ENCODE peak calls at places on chromosomes 11 and 22, in five cellular contexts. K is heart right ventricle, Z is SK-N-SH, F is WERI-Rb-1, O is astrocyte of the cerebellum. H is an unnamed sample.

GRCh38 chr11:36156486-36157150 is 132.6 kb downstream of the COMMD9 start:
- DNase-seq in K (no peak), Z (no peak), F (no peak), O (no peak), H (no peak)

GRCh38 chr11:69499216-69499945 is 17.9 kb downstream of the LINC01488 start:
- DNase-seq in K (no peak), Z (peak), F (no peak), O (no peak), H (no peak)

GRCh38 chr11:77497368-77497767 is 23.5 kb upstream of the PAK1 start:
- DNase-seq in K (no peak), Z (no peak), F (no peak), O (no peak), H (no peak)

GRCh38 chr11:66115638-66116410 is 45.8 kb downstream of the PACS1 start:
- DNase-seq in K (no peak), Z (no peak), F (no peak), O (no peak), H (no peak)

GRCh38 chr11:113994077-113994954 is 19.4 kb downstream of the HTR3A start:
- DNase-seq in K (peak), Z (peak), F (peak), O (no peak), H (no peak)

GRCh38 chr11:118921121-118921928 is 4.4 kb downstream of the BCL9L start:
- DNase-seq in K (peak), Z (peak), F (no peak), O (no peak), H (no peak)

GRCh38 chr11:9574556-9574805 is 1.0 kb downstream of the WEE1 start:
- DNase-seq in K (no peak), Z (no peak), F (no peak), O (no peak), H (no peak)

GRCh38 chr11:2525166-2525861 is 80.5 kb downstream of the KCNQ1 start:
- DNase-seq in K (no peak), Z (no peak), F (peak), O (no peak), H (peak)

GRCh38 chr11:47014097-47014496 is 77.5 kb downstream of the CSTPP1 start:
- DNase-seq in K (no peak), Z (no peak), F (no peak), O (no peak), H (no peak)

GRCh38 chr22:31291403-31291715 is 929 bp downstream of the PIK3IP1 start:
- DNase-seq in K (no peak), Z (no peak), F (no peak), O (no peak), H (no peak)

GRCh38 chr11:117488996-117489952 is 161.6 kb downstream of the CEP164 start:
- DNase-seq in K (no peak), Z (peak), F (no peak), O (no peak), H (no peak)

GRCh38 chr11:47714554-47715081 is 551 bp downstream of the AGBL2 start:
- DNase-seq in K (no peak), Z (no peak), F (no peak), O (no peak), H (peak)

GRCh38 chr11:25943777-25944661 is 387.9 kb upstream of the ANO3 start:
- DNase-seq in K (no peak), Z (peak), F (no peak), O (no peak), H (no peak)

GRCh38 chr11:69796063-69796462 is 20.9 kb upstream of the FGF4 start:
- DNase-seq in K (no peak), Z (no peak), F (no peak), O (no peak), H (no peak)

GRCh38 chr11:46673713-46674462 is 26.5 kb downstream of the ARHGAP1 start:
- DNase-seq in K (no peak), Z (no peak), F (no peak), O (no peak), H (no peak)

GRCh38 chr11:125333354-125334077 is 162.5 kb downstream of the FEZ1 start:
- DNase-seq in K (no peak), Z (no peak), F (no peak), O (no peak), H (no peak)

GRCh38 chr11:64037027-64037633 is 1.4 kb downstream of the FLRT1 start:
- DNase-seq in K (no peak), Z (no peak), F (no peak), O (no peak), H (no peak)

GRCh38 chr11:118221419-118221818 is 3.4 kb downstream of the JAML start:
- DNase-seq in K (no peak), Z (no peak), F (no peak), O (no peak), H (no peak)

GRCh38 chr11:36713715-36714114 is 115.7 kb upstream of the RAG2 start:
- DNase-seq in K (peak), Z (no peak), F (no peak), O (no peak), H (no peak)

GRCh38 chr11:126363706-126364245 is 8.3 kb downstream of the ST3GAL4 start:
- DNase-seq in K (no peak), Z (no peak), F (no peak), O (no peak), H (no peak)

GRCh38 chr11:68035266-68035876 is 3.5 kb upstream of the TCIRG1 start:
- DNase-seq in K (no peak), Z (no peak), F (no peak), O (no peak), H (no peak)

GRCh38 chr22:23895599-23896144 is 1.5 kb downstream of the MIF start:
- DNase-seq in K (no peak), Z (no peak), F (no peak), O (no peak), H (no peak)

GRCh38 chr11:80899381-80899780 is 1458.6 kb upstream of the TENM4 start:
- DNase-seq in K (no peak), Z (no peak), F (no peak), O (peak), H (no peak)

GRCh38 chr22:38954414-38955043 is 2.9 kb upstream of the APOBEC3A start:
- DNase-seq in K (no peak), Z (no peak), F (no peak), O (no peak), H (no peak)

GRCh38 chr11:65896009-65896999 is 3.9 kb downstream of the FOSL1 start:
- DNase-seq in K (no peak), Z (no peak), F (no peak), O (no peak), H (no peak)

GRCh38 chr22:19874307-19875060 is 19.8 kb upstream of the GNB1L start:
- DNase-seq in K (no peak), Z (peak), F (peak), O (no peak), H (peak)

GRCh38 chr11:75589933-75590332 is 27.9 kb downstream of the SERPINH1 start:
- DNase-seq in K (peak), Z (no peak), F (no peak), O (no peak), H (no peak)
- TF ChIP-seq CTCF in K (no peak), Z (no peak), F (no peak), O (no peak), H (no peak)

GRCh38 chr22:45757068-45757467 is 85.4 kb downstream of the ATXN10 start:
- DNase-seq in K (peak), Z (no peak), F (no peak), O (peak), H (no peak)
- TF ChIP-seq CTCF in K (no peak), Z (no peak), F (no peak), O (peak), H (no peak)

GRCh38 chr22:21850660-21851059 is 16.8 kb downstream of the MAPK1 start:
- DNase-seq in K (no peak), Z (no peak), F (no peak), O (no peak), H (no peak)
- TF ChIP-seq CTCF in K (no peak), Z (no peak), F (no peak), O (no peak), H (no peak)

GRCh38 chr11:14793546-14793945 is 98.5 kb downstream of the CYP2R1 start:
- DNase-seq in K (no peak), Z (no peak), F (no peak), O (no peak), H (no peak)

GRCh38 chr11:14784230-14784629 is 107.8 kb downstream of the CYP2R1 start:
- DNase-seq in K (no peak), Z (no peak), F (no peak), O (no peak), H (no peak)

DNA sequence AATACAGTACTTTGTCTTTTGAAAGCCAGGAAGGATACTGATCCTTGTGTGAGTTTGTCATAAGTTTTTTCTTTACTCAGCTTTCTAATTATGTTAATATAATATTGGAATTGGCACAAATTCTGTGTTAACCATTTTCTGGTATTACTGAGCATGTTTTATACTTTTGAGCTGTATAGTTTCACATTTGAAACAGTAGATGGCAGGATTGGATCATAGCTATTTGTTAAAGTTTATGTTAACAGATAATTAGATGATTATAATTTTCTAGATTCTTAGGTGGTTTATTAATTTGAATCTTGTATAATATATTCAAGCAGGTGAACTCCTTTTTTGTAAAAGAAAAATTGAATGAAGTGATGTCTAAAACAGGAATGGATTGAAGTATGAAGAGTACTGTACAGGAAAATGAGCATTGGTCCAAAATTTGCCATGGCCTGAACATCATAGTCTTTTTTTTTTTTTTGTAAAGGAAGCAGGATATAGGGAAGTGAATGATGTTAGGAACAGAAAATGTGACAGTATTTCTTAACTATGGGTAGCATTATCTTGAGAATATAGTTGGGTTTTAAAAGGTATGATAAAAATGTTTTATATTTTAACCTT is 102.0 kb downstream of the CYP2R1 start:
- DNase-seq in K (no peak), Z (no peak), F (no peak), O (peak), H (no peak)
- TF ChIP-seq CTCF in K (peak), Z (peak), F (no peak), O (peak), H (no peak)